ENCODE peak calls at places on chromosomes 7 and 10, in seven cellular contexts. A is GM06990; Q is AG10803; F is CD8-positive, alpha-beta T cell; G is IMR-90; M is ovary; C is AG04450. S is an unnamed sample.

GRCh38 chr10:72275351-72276012 is 1.8 kb downstream of the DDIT4 start:
- DNase-seq in A (no peak), M (peak; percentile 63), F (no peak), C (no peak), Q (no peak), G (peak; percentile 34), S (no peak)

GRCh38 chr10:52106895-52107294 is 207.2 kb upstream of the DKK1 start:
- DNase-seq in F (no peak), C (no peak), G (peak; percentile 39), A (no peak), M (no peak), Q (no peak), S (no peak)

GRCh38 chr7:41224063-41224763 is 478.7 kb downstream of the INHBA start:
- DNase-seq in G (peak; percentile 78), Q (peak; percentile 30), A (no peak), F (no peak), C (no peak), M (no peak), S (no peak)

GRCh38 chr7:158530800-158531609 is 56.6 kb downstream of the PTPRN2 start:
- DNase-seq in M (no peak), A (no peak), F (no peak), C (no peak), Q (no peak), G (no peak), S (no peak)

GRCh38 chr10:108003576-108003975 is 839.1 kb upstream of the SORCS1 start:
- DNase-seq in F (no peak), A (no peak), Q (no peak), M (no peak), G (no peak), C (no peak), S (no peak)

GRCh38 chr7:158710651-158711102 is 6.1 kb upstream of the NCAPG2 start:
- DNase-seq in A (no peak), G (peak; percentile 23), M (no peak), C (no peak), F (peak; percentile 21), Q (peak; percentile 78), S (peak; percentile 77)

GRCh38 chr10:14093735-14094484 is 236.8 kb downstream of the FRMD4A start:
- DNase-seq in C (peak; percentile 24), M (no peak), F (no peak), A (no peak), G (peak; percentile 66), Q (peak; percentile 62), S (no peak)

GRCh38 chr10:99977916-99978315 is 31.8 kb downstream of the DNMBP start:
- DNase-seq in G (no peak), Q (no peak), A (no peak), C (no peak), F (no peak), M (no peak), S (no peak)

GRCh38 chr10:130463104-130463875 is 327.1 kb downstream of the GLRX3 start:
- DNase-seq in F (no peak), M (no peak), Q (no peak), G (no peak), C (no peak), A (no peak), S (no peak)

GRCh38 chr7:98133181-98133580 is 26.5 kb downstream of the LMTK2 start:
- DNase-seq in M (no peak), F (no peak), A (peak; percentile 39), G (no peak), Q (peak; percentile 12), C (no peak), S (no peak)

GRCh38 chr10:60372436-60372835 is 17.2 kb downstream of the ANK3 start:
- DNase-seq in A (no peak), G (no peak), M (no peak), Q (no peak), C (no peak), F (no peak), S (no peak)

GRCh38 chr10:33494000-33494399 is 159.5 kb upstream of the NRP1 start:
- DNase-seq in M (no peak), F (no peak), C (no peak), A (no peak), Q (no peak), G (no peak), S (no peak)

GRCh38 chr7:155581954-155582353 is 35.6 kb upstream of the CNPY1 start:
- DNase-seq in A (no peak), G (no peak), C (no peak), Q (no peak), F (no peak), M (no peak), S (no peak)

GRCh38 chr10:87101996-87102395 is 7.0 kb downstream of the SHLD2 start:
- DNase-seq in G (no peak), Q (no peak), F (no peak), A (no peak), M (no peak), C (no peak), S (no peak)

GRCh38 chr7:56449762-56450161 is 333.5 kb upstream of the NUPR2 start:
- DNase-seq in A (no peak), M (no peak), F (no peak), G (no peak), Q (no peak), C (no peak), S (no peak)

GRCh38 chr10:5628798-5629788 is 37.3 kb downstream of the ASB13 start:
- DNase-seq in M (no peak), A (no peak), G (peak; percentile 60), Q (no peak), F (no peak), C (peak; percentile 18), S (no peak)

GRCh38 chr10:43407148-43407575 is 1.8 kb downstream of the HNRNPF start:
- DNase-seq in G (peak; percentile 36), Q (peak; percentile 50), M (peak; percentile 79), F (peak; percentile 58), A (peak; percentile 78), C (no peak), S (no peak)

GRCh38 chr7:135247746-135248471 is 14.3 kb downstream of the STRA8 start:
- DNase-seq in G (no peak), M (no peak), A (no peak), F (no peak), C (no peak), Q (no peak), S (no peak)

GRCh38 chr10:71971311-71971731 is 7.1 kb downstream of the CHST3 start:
- DNase-seq in F (no peak), C (no peak), M (no peak), Q (no peak), A (no peak), G (no peak), S (no peak)

GRCh38 chr7:158413962-158414961 is 173.4 kb downstream of the PTPRN2 start:
- DNase-seq in Q (no peak), G (no peak), F (no peak), C (no peak), M (no peak), A (no peak), S (no peak)

GRCh38 chr7:158783595-158783994 is 45.7 kb downstream of the ESYT2 start:
- DNase-seq in A (no peak), C (no peak), G (no peak), F (no peak), Q (no peak), M (no peak), S (no peak)

GRCh38 chr7:77877800-77878199 is 79.2 kb downstream of the PHTF2 start:
- DNase-seq in F (no peak), C (no peak), G (peak; percentile 70), Q (peak; percentile 32), M (no peak), A (no peak), S (no peak)

GRCh38 chr7:131170440-131171105 is 157.1 kb upstream of the MKLN1 start:
- DNase-seq in F (no peak), M (no peak), C (no peak), Q (peak; percentile 51), G (peak; percentile 59), A (no peak), S (no peak)

GRCh38 chr10:113333313-113333712 is 219.5 kb upstream of the HABP2 start:
- DNase-seq in G (no peak), A (no peak), F (no peak), M (no peak), C (no peak), Q (no peak), S (no peak)
- TF ChIP-seq CTCF in G (no peak), A (no peak), F (no peak), M (no peak), C (no peak), Q (no peak), S (no peak)

GRCh38 chr10:119268871-119269506 is 61.6 kb downstream of the GRK5 start:
- DNase-seq in Q (no peak), C (no peak), M (no peak), F (peak; percentile 76), A (peak; percentile 78), G (peak; percentile 45), S (no peak)

GRCh38 chr10:119269737-119270136 is 62.4 kb downstream of the GRK5 start:
- DNase-seq in M (no peak), A (no peak), C (no peak), F (no peak), G (no peak), Q (no peak), S (no peak)

GRCh38 chr10:119273413-119273812 is 66.0 kb downstream of the GRK5 start:
- DNase-seq in C (no peak), Q (no peak), G (no peak), A (no peak), M (no peak), F (no peak), S (no peak)

GRCh38 chr10:119272736-119273135 is 65.4 kb downstream of the GRK5 start:
- DNase-seq in F (no peak), M (no peak), G (no peak), Q (no peak), A (no peak), C (no peak), S (no peak)

GRCh38 chr10:119270893-119271361 is 63.6 kb downstream of the GRK5 start:
- DNase-seq in Q (no peak), F (peak; percentile 63), G (peak; percentile 51), A (peak; percentile 73), M (peak; percentile 73), C (no peak), S (no peak)
- H3K4me3 ChIP-seq in Q (no peak overlapping the region), F (peak overlapping the region; percentile 18), G (no peak overlapping the region), A (no peak overlapping the region), M (no peak overlapping the region), C (no peak overlapping the region), S (no peak overlapping the region)

GRCh38 chr7:80707318-80707717 is 68.9 kb downstream of the CD36 start:
- DNase-seq in G (peak; percentile 52), M (no peak), Q (peak; percentile 44), A (no peak), F (no peak), C (no peak), S (no peak)

GRCh38 chr7:80708007-80708594 is 69.7 kb downstream of the CD36 start:
- DNase-seq in M (no peak), C (no peak), Q (no peak), G (no peak), F (no peak), A (no peak), S (no peak)

DNA sequence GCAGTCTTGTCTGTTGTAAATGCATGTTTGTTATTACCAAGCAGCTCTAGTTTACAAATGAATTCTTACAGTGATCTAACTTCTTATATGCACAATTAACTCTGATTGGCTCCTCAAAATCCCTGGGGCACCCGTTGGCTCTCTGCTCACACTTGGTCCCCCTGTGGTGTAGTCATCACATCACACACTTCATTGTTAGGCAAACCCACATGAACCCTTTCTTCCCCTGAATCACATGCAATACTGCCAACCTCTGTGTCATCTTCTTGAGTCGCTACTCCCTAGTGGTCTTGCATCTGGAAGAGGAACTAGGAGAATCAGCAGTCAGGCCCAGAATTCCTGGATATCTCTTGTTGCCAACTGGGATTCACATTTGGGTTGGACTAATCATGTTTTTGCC is 73.1 kb downstream of the CD36 start:
- DNase-seq in F (no peak), Q (peak; percentile 68), A (no peak), M (no peak), G (peak; percentile 73), C (no peak), S (no peak)
- TF ChIP-seq CTCF in F (no peak), Q (no peak), A (no peak), M (no peak), G (no peak), C (no peak), S (no peak)

GRCh38 chr7:27243340-27244163 is 950 bp downstream of the EVX1 start:
- DNase-seq in A (no peak), M (no peak), G (no peak), Q (no peak), F (no peak), C (no peak), S (no peak)
- H3K4me3 ChIP-seq in A (no peak overlapping the region), M (peak overlapping the region; percentile 11), G (no peak overlapping the region), Q (no peak overlapping the region), F (no peak overlapping the region), C (no peak overlapping the region), S (peak overlapping the region; percentile 61)